ENCODE peak calls at places on chromosome X, in five cellular contexts. G is HCT116, J is heart right ventricle, P is kidney, T is prostate gland. N is an unnamed sample.
A peak's percentile ranks its signal among the peaks of the same experiment; 100 is the strongest.

GRCh38 chrX:105658136-105658535 is 164.2 kb upstream of the NRK start:
- DNase-seq in G (no peak), J (no peak), P (no peak), T (no peak), N (no peak)

GRCh38 chrX:124395145-124395858 is 48.9 kb downstream of the SH2D1A start:
- DNase-seq in G (no peak), J (no peak), P (no peak), T (no peak), N (peak; percentile 60)

GRCh38 chrX:72634321-72634720 is 61.7 kb upstream of the HDAC8 start:
- DNase-seq in G (no peak), J (no peak), P (no peak), T (no peak), N (no peak)

GRCh38 chrX:138964501-138964900 is 253.0 kb upstream of the FGF13 start:
- DNase-seq in G (no peak), J (peak; percentile 2), P (no peak), T (no peak), N (no peak)

GRCh38 chrX:118974088-118974907 is at the start of gene LONRF3:
- DNase-seq in G (no peak), J (peak; percentile 63), P (peak; percentile 84), T (peak; percentile 68), N (no peak)

GRCh38 chrX:16559206-16559619 is 90.7 kb upstream of the S100G start:
- DNase-seq in G (no peak), J (no peak), P (no peak), T (no peak), N (no peak)

GRCh38 chrX:120575379-120576114 is 14.8 kb upstream of the CUL4B start:
- DNase-seq in G (no peak), J (no peak), P (no peak), T (no peak), N (no peak)

GRCh38 chrX:107678957-107679740 is 50.8 kb downstream of the PRPS1 start:
- DNase-seq in G (no peak), J (peak; percentile 83), P (peak; percentile 87), T (no peak), N (peak; percentile 51)

GRCh38 chrX:1392376-1393130 is 640 bp upstream of the SLC25A6 start:
- DNase-seq in G (no peak), J (peak; percentile 86), P (peak; percentile 94), T (peak; percentile 65), N (no peak)

GRCh38 chrX:131802836-131803626 is 220.1 kb upstream of the STK26 start:
- DNase-seq in G (no peak), J (peak; percentile 17), P (peak; percentile 85), T (no peak), N (peak; percentile 13)

GRCh38 chrX:119036369-119037029 is 36.3 kb upstream of the CT47C1 start:
- DNase-seq in G (no peak), J (no peak), P (no peak), T (no peak), N (no peak)

GRCh38 chrX:134006484-134007161 is 21.2 kb upstream of the GPC3 start:
- DNase-seq in G (no peak), J (no peak), P (no peak), T (no peak), N (no peak)

DNA sequence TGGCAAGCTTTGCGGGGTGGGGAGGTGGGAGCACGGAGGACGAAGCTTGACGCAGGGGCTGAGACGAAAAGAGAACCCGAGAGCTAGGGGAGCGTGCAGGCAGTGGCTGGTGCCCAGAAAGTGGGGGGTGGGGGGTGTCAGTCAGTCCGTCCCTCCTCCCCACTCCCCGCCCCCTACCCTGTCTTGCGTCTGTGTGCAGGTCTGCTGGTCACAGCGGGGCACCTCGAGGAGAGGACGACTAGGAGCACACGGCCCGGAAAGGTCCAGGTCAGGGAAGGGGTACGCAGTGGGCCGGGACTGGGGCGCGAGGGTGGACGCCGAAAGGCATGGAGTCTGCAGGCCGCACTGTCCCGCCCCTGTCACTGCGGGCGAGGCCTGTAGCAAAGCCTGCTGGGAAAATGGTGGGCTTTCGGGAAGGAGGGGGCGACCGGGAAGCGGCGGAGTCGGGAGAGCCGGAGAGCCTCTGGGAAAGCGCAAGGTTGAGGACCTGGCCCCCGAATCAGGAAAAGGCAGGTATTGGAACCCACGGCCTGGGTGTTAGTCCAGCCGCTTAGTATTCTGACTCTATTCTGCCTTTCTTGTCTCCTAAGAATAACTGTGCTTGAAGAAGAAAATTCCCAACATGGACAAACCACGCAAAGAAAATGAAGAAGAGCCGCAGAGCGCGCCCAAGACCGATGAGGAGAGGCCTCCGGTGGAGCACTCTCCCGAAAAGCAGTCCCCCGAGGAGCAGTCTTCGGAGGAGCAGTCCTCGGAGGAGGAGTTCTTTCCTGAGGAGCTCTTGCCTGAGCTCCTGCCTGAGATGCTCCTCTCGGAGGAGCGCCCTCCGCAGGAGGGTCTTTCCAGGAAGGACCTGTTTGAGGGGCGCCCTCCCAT is 758 bp downstream of the TCEAL1 start:
- DNase-seq in G (no peak), J (peak; percentile 67), P (peak; percentile 89), T (peak; percentile 57), N (peak; percentile 52)
- H3K27ac ChIP-seq in G (no peak overlapping the region), J (peak overlapping the region; percentile 87), P (peak overlapping the region; percentile 83), T (peak overlapping the region; percentile 94), N (peak overlapping the region; percentile 73)

DNA sequence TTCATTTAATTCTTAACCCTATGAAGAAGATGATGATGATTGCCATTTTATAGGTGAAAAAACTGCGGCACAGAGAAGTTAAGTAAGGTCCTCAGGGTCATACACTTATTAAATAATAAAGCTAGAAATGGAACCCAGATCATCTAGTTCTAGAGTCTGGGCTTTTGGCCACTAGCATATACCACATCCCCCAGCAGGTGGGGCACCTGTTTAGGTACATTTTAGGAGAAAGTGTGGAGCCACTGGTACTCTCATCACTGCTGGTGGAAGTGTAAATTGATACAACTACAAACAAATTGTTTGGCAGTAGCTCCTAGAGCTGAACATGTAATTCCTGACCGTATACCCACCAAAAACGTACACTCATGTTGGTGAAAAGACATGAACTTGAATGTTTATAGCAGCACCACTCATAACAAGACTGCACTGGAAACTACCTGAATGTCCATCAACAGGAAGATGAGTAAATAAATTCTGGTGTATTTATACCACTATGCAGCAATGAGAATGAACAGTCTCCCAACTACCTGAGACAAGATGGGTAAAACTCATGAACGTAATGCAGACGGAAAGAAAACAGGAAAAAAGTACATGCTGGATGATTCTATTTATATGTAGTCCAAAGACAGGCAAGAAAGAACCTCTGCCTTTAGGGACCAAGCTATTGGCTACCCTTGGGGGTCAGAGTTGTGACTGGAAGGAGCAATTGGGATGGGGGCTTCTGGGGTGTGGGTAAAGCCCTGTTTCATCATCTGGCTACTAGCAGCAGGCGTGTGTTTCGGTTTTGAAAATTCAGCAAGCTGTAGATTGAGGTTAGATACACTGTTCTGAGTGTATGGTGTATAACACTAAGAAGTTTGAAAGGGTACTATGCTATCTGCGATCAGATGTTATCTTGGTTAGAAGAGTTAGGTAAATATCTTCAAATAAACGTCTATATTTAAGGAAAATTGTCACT is 72.3 kb upstream of the ADGRG2 start:
- DNase-seq in G (no peak), J (no peak), P (no peak), T (no peak), N (no peak)
- H3K27ac ChIP-seq in G (no peak overlapping the region), J (no peak overlapping the region), P (no peak overlapping the region), T (no peak overlapping the region), N (no peak overlapping the region)

DNA sequence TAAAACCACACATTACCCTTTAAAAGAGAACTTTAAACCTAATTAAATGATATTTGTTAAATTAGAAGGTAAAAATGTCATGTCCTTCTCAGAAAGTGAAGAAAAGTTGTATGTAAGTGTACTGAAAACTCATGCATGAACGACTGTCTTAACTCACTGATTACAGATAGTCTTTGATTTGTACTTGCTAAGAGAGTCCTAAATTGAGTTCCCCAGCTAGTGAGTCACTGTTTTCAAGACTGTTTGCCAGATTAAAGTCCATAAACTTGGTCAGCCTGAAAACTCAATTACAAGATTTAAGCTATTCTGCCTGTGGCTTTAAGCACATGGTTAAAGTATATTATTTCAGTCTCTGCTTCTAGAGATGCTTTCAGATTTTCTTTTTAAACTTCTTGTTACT is 124.9 kb upstream of the ZCCHC13 start:
- DNase-seq in G (no peak), J (no peak), P (no peak), T (no peak), N (no peak)
- H3K27ac ChIP-seq in G (no peak overlapping the region), J (no peak overlapping the region), P (no peak overlapping the region), T (no peak overlapping the region), N (no peak overlapping the region)

GRCh38 chrX:19581786-19582185 is 66.5 kb upstream of the MAP3K15 start:
- DNase-seq in G (no peak), J (no peak), P (no peak), T (no peak), N (no peak)

GRCh38 chrX:19589105-19589504 is 73.8 kb upstream of the MAP3K15 start:
- DNase-seq in G (no peak), J (no peak), P (no peak), T (no peak), N (no peak)

DNA sequence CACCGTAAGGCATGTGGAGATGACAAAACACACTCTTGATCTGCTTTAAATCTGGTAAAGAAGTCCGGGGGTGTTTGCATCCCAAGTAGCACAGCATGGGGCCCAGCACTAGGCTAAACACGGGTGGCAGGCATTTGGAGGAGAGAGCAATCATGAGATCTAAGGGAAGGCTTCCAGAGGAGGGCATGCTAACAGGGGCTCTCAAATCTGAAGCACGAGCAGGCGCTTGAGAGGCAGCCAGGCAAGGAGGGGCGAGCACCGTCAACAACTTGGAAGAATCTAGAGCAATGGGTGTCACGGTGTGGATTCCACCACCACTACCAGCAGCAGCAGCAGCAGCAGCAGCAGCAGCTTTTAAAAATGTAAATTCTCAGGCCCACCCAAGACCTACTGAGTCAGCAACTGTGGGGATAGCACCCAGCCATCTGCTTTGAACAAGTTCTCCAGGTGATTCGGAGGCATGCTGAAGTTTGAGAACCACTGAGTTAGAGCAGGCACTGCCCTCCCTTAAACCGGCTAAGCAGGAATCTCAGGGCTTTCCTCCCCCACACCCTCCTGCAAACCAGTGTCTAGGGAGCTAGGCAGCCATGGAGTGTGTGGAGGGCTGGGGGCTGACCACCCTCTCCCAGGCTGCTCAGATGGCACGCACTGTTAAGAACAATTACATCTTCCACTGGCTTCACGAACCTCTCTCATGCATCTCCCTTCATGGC is 70.2 kb upstream of the MAP3K15 start:
- DNase-seq in G (no peak), J (no peak), P (no peak), T (no peak), N (no peak)
- H3K27ac ChIP-seq in G (no peak overlapping the region), J (no peak overlapping the region), P (no peak overlapping the region), T (no peak overlapping the region), N (no peak overlapping the region)

GRCh38 chrX:24026403-24026801 is 584 bp downstream of the KLHL15 start:
- DNase-seq in G (no peak), J (no peak), P (no peak), T (no peak), N (no peak)
- H3K27ac ChIP-seq in G (peak overlapping the region; percentile 80), J (peak overlapping the region; percentile 95), P (peak overlapping the region; percentile 95), T (peak overlapping the region; percentile 95), N (no peak overlapping the region)

GRCh38 chrX:154508346-154508745 is 7.7 kb downstream of the FAM3A start:
- DNase-seq in G (no peak), J (no peak), P (no peak), T (no peak), N (no peak)

GRCh38 chrX:154505726-154506125 is 10.3 kb downstream of the FAM3A start:
- DNase-seq in G (no peak), J (no peak), P (no peak), T (no peak), N (no peak)

GRCh38 chrX:154507673-154508072 is 8.4 kb downstream of the FAM3A start:
- DNase-seq in G (no peak), J (no peak), P (no peak), T (no peak), N (no peak)

GRCh38 chrX:154509455-154509854 is 6.6 kb downstream of the FAM3A start:
- DNase-seq in G (no peak), J (no peak), P (no peak), T (no peak), N (no peak)

GRCh38 chrX:154506483-154507332 is 9.3 kb downstream of the FAM3A start:
- DNase-seq in G (no peak), J (no peak), P (peak; percentile 72), T (no peak), N (no peak)
- H3K27ac ChIP-seq in G (no peak overlapping the region), J (no peak overlapping the region), P (no peak overlapping the region), T (no peak overlapping the region), N (no peak overlapping the region)

N was measured in DND-41.